ENCODE peak calls at places on chromosomes 2 and 18, in seven cellular contexts. S is H9, T is neuronal stem cell, J is trophoblast cell, R is mesendoderm, E is IMR-90, O is H1. H is an unnamed sample.

GRCh38 chr2:238513346-238513745 is 86.6 kb downstream of the ASB1 start:
- DNase-seq in S (peak), T (peak), J (peak), R (peak), E (peak), O (no peak), H (peak)

GRCh38 chr18:3256693-3257626 is 5.0 kb upstream of the MYL12B start:
- DNase-seq in S (no peak), T (no peak), J (peak), R (peak), E (peak), O (no peak), H (peak)

GRCh38 chr18:47775961-47776360 is 154.5 kb downstream of the SMAD2 start:
- DNase-seq in S (no peak), T (no peak), J (peak), R (peak), E (peak), O (no peak), H (peak)

GRCh38 chr2:101974663-101975062 is 17.1 kb upstream of the IL1R2 start:
- DNase-seq in S (peak), T (peak), J (no peak), R (peak), E (no peak), O (no peak), H (peak)

GRCh38 chr2:69973335-69973735 is 11.9 kb upstream of the ASPRV1 start:
- DNase-seq in S (no peak), T (no peak), J (no peak), R (no peak), E (peak), O (no peak), H (peak)

GRCh38 chr2:168884990-168885389 is 5.2 kb downstream of the SPC25 start:
- DNase-seq in S (no peak), T (no peak), J (no peak), R (no peak), E (peak), O (no peak), H (no peak)

GRCh38 chr2:238302751-238303150 is 14.3 kb upstream of the PER2 start:
- DNase-seq in S (no peak), T (no peak), J (no peak), R (no peak), E (no peak), O (no peak), H (no peak)

GRCh38 chr18:10476430-10476829 is 22.0 kb downstream of the APCDD1 start:
- DNase-seq in S (no peak), T (no peak), J (no peak), R (no peak), E (peak), O (no peak), H (peak)

GRCh38 chr2:96876036-96876810 is 6.3 kb upstream of the SEMA4C start:
- DNase-seq in S (peak), T (no peak), J (peak), R (peak), E (peak), O (no peak), H (peak)

GRCh38 chr18:36589857-36590543 is 238.8 kb downstream of the TPGS2 start:
- DNase-seq in S (no peak), T (no peak), J (peak), R (peak), E (peak), O (no peak), H (no peak)

GRCh38 chr2:237259201-237259600 is 154.8 kb downstream of the COL6A3 start:
- DNase-seq in S (no peak), T (no peak), J (peak), R (no peak), E (peak), O (no peak), H (no peak)

DNA sequence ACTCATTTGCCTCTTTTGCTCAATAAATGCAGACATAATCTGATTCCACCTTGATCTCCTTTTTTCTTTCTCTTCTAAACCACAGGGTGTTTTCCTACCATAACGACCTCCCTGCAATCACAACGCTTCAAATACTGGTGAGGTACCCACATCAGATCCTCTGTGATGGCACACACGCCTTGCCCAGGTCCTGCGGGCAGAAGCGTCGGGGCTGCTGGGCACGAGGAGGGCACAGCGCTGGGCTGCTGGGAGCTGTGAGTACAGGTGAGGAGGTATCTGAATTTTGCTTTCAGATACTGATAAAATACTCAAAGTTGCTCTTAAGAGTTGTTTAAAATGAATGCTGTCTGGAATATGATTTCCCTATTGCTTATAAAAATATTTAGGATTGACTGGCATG is 186.1 kb upstream of the PXDN start:
- DNase-seq in S (no peak), T (no peak), J (no peak), R (no peak), E (no peak), O (no peak), H (no peak)
- H2BK5ac ChIP-seq in S (no peak), T (no peak), J (no peak), R (no peak), E (no peak), O (no peak), H (no peak)

GRCh38 chr2:169928463-169928864 is 101.2 kb downstream of the UBR3 start:
- DNase-seq in S (no peak), T (peak), J (peak), R (peak), E (peak), O (no peak), H (peak)

GRCh38 chr2:169933124-169933711 is 106.0 kb downstream of the UBR3 start:
- DNase-seq in S (no peak), T (no peak), J (peak), R (peak), E (peak), O (no peak), H (peak)
- H2BK5ac ChIP-seq in S (no peak), T (no peak), J (no peak), R (no peak), E (no peak), O (no peak), H (no peak)

GRCh38 chr2:172094319-172095145 is 8.2 kb downstream of the DLX2 start:
- DNase-seq in S (no peak), T (peak), J (no peak), R (peak), E (no peak), O (no peak), H (no peak)

GRCh38 chr2:172095146-172095904 is 7.4 kb downstream of the DLX2 start:
- DNase-seq in S (peak), T (peak), J (peak), R (peak), E (peak), O (no peak), H (peak)

GRCh38 chr2:172092716-172093415 is 7.6 kb downstream of the DLX1 start:
- DNase-seq in S (no peak), T (peak), J (no peak), R (no peak), E (no peak), O (no peak), H (no peak)

GRCh38 chr2:172091626-172092566 is 6.6 kb downstream of the DLX1 start:
- DNase-seq in S (no peak), T (no peak), J (no peak), R (no peak), E (no peak), O (no peak), H (no peak)

DNA sequence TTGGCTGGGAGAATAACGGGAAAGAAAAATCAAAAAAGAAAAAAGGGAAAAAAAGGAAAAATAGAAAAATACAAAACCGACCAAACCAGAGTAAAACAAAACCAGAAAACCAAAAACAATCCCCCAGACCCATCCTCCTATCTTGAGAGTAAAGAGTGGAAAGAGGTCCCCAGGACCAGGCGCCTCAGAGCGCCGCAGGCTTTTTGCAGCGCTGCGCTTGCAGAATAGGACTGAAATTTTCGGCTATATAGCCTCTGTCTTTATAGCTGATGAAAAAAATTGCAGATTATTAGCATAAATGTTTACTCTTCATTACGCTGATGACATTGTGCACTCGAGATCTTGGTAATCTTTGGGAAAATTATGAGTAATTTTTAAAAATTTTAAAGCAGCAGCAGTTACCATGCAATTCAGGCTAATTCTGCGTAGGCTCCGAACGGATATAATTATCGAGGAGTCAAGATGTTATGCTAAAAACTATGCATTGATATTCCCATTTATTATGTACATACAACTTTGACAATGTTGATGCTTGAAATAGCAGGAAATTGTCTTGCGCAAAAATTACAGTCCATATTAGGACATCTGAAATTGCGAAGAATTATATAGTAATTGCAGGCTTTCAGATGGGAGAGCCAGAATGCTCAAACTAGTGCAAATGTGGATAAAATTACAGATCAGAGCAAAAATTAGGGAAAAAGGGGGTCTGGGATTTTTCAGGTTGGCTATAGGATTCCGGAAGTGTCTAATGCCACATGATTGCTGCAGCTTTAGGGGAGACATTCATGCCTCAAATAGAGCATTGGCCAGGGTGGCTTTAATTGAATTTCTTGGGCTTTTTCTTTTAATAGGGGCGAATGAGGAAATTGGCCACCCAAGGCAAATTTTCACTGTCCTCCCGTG is 8.4 kb downstream of the DLX1 start:
- DNase-seq in S (no peak), T (no peak), J (no peak), R (no peak), E (no peak), O (no peak), H (no peak)
- H2BK5ac ChIP-seq in S (no peak), T (no peak), J (peak), R (no peak), E (no peak), O (no peak), H (no peak)

GRCh38 chr18:58893388-58894099 is 28.9 kb downstream of the ZNF532 start:
- DNase-seq in S (no peak), T (no peak), J (no peak), R (no peak), E (peak), O (no peak), H (no peak)
- H2BK5ac ChIP-seq in S (peak), T (no peak), J (no peak), R (no peak), E (no peak), O (no peak), H (no peak)

GRCh38 chr18:5029622-5030021 is 167.4 kb downstream of the AKAIN1 start:
- DNase-seq in S (no peak), T (no peak), J (no peak), R (no peak), E (no peak), O (no peak), H (no peak)
- H2BK5ac ChIP-seq in S (no peak), T (no peak), J (no peak), R (no peak), E (no peak), O (no peak), H (no peak)

GRCh38 chr2:184530239-184530638 is 68.1 kb upstream of the ZNF804A start:
- DNase-seq in S (peak), T (no peak), J (no peak), R (no peak), E (no peak), O (no peak), H (no peak)
- H2BK5ac ChIP-seq in S (no peak), T (no peak), J (no peak), R (no peak), E (no peak), O (no peak), H (no peak)

DNA sequence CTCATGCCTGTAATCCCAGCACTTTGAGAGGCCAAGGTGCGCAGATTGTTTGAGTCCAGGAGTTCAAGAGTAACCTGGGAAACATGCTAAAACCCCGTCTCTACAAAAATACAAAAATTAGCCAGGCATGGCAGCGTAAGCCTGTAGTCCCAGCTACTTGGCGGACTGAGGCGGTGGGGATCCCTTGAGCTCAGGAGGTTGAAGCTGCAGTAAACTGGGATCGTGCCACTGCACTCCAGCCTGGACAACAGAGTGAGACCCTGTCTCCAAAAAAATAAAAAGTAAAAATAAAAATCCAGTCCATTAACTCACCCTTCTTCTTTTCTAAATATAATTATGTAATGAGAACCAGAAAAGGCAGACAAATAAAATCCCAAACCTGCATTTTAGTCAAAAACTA is 8.2 kb downstream of the BAZ2B start:
- DNase-seq in S (no peak), T (no peak), J (no peak), R (no peak), E (no peak), O (no peak), H (no peak)
- H2BK5ac ChIP-seq in S (no peak), T (no peak), J (no peak), R (no peak), E (no peak), O (no peak), H (no peak)

DNA sequence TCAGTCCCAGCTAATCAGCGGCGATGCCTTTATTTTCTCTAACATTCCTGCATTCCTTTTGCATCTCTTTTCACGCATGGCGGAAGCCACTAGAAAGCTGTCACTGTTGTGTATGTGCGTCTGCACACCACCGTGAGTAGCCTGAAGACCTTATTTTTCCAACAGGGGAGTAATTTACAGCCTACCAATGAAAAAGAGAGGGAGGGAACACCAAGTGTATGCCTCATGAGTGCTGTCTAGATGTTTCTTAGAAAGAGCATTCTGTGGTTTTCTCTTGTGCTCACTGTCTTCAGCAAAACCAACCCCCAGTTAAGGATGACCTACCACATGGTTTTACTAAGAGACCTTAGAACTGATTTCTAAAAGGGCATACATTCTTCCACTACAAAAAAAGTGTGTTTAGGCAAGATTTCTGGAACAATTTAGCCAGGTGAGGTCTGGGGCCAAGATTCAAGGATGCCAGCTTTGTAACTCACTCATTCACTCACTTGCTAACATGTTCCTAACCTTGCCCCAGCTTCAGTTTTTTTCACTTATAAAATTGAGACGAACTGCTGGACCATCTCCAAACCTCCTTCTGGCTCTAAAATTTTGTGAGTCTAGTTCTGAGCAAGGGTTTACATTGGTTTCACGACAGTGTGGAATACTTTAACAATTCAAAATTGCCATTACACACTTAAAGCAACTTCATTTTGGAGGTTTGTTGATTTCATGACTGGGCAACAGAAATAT is 51.4 kb downstream of the BCL2 start:
- DNase-seq in S (no peak), T (no peak), J (no peak), R (no peak), E (no peak), O (no peak), H (peak)
- H2BK5ac ChIP-seq in S (no peak), T (no peak), J (no peak), R (no peak), E (no peak), O (no peak), H (no peak)

GRCh38 chr2:202052235-202052634 is 18.6 kb downstream of the FZD7 start:
- DNase-seq in S (no peak), T (no peak), J (no peak), R (no peak), E (no peak), O (no peak), H (no peak)

GRCh38 chr2:202049840-202050239 is 16.2 kb downstream of the FZD7 start:
- DNase-seq in S (no peak), T (no peak), J (no peak), R (peak), E (no peak), O (no peak), H (no peak)

GRCh38 chr2:202049092-202049728 is 15.6 kb downstream of the FZD7 start:
- DNase-seq in S (no peak), T (no peak), J (no peak), R (no peak), E (no peak), O (no peak), H (no peak)

GRCh38 chr2:202050652-202051051 is 17.0 kb downstream of the FZD7 start:
- DNase-seq in S (no peak), T (no peak), J (no peak), R (no peak), E (no peak), O (no peak), H (no peak)

GRCh38 chr2:202051499-202052161 is 18.0 kb downstream of the FZD7 start:
- DNase-seq in S (no peak), T (peak), J (no peak), R (peak), E (peak), O (no peak), H (no peak)
- H2BK5ac ChIP-seq in S (no peak), T (no peak), J (no peak), R (no peak), E (no peak), O (no peak), H (no peak)

H was measured in mesenchymal stem cell.